ENCODE peak calls at places on chromosomes 12 and 14, in eight cellular contexts. O, Q, W, H, Y, F, D and C are unnamed samples.

GRCh38 chr12:124115496-124115895 is 142.5 kb downstream of the ZNF664 start:
- DNase-seq in O (no peak), Q (no peak), W (no peak), H (no peak), Y (no peak), F (no peak), D (no peak), C (no peak)

GRCh38 chr12:111444706-111445310 is 39.1 kb downstream of the SH2B3 start:
- DNase-seq in O (no peak), Q (peak), W (peak), H (peak), Y (no peak), F (peak), D (no peak), C (no peak)

GRCh38 chr14:99701260-99701659 is 17.2 kb downstream of the CYP46A1 start:
- DNase-seq in O (no peak), Q (no peak), W (no peak), H (no peak), Y (no peak), F (no peak), D (no peak), C (no peak)

GRCh38 chr12:66195242-66195641 is 6.2 kb downstream of the IRAK3 start:
- DNase-seq in O (no peak), Q (no peak), W (no peak), H (no peak), Y (no peak), F (no peak), D (no peak), C (no peak)

GRCh38 chr14:102086346-102086971 is 385 bp downstream of the HSP90AA1 start:
- DNase-seq in O (no peak), Q (peak), W (peak), H (peak), Y (peak), F (peak), D (peak), C (no peak)

GRCh38 chr14:58540693-58541092 is 97.1 kb upstream of the DACT1 start:
- DNase-seq in O (no peak), Q (no peak), W (no peak), H (no peak), Y (no peak), F (no peak), D (no peak), C (no peak)

GRCh38 chr14:67440513-67440912 is 28.5 kb upstream of the PLEK2 start:
- DNase-seq in O (no peak), Q (no peak), W (no peak), H (no peak), Y (no peak), F (no peak), D (no peak), C (no peak)

GRCh38 chr14:51539571-51540037 is 112.1 kb upstream of the FRMD6 start:
- DNase-seq in O (peak), Q (no peak), W (no peak), H (no peak), Y (peak), F (no peak), D (no peak), C (peak)

GRCh38 chr12:127107744-127108143 is 1159.2 kb upstream of the TMEM132C start:
- DNase-seq in O (no peak), Q (no peak), W (no peak), H (no peak), Y (peak), F (no peak), D (no peak), C (peak)

GRCh38 chr12:91582799-91583198 is 400.2 kb upstream of the DCN start:
- DNase-seq in O (no peak), Q (no peak), W (no peak), H (no peak), Y (no peak), F (no peak), D (no peak), C (no peak)

GRCh38 chr12:79706676-79707075 is 15.9 kb upstream of the PAWR start:
- DNase-seq in O (no peak), Q (no peak), W (no peak), H (no peak), Y (no peak), F (no peak), D (no peak), C (no peak)

GRCh38 chr12:107634530-107634929 is 51.1 kb upstream of the PWP1 start:
- DNase-seq in O (no peak), Q (no peak), W (no peak), H (no peak), Y (no peak), F (no peak), D (no peak), C (no peak)

GRCh38 chr12:76264617-76265016 is 83.6 kb downstream of the BBS10 start:
- DNase-seq in O (no peak), Q (no peak), W (no peak), H (no peak), Y (no peak), F (no peak), D (no peak), C (no peak)

GRCh38 chr12:152440-152839 is 61.5 kb downstream of the SLC6A12 start:
- DNase-seq in O (no peak), Q (no peak), W (no peak), H (no peak), Y (no peak), F (no peak), D (no peak), C (no peak)

GRCh38 chr12:53508534-53509199 is 1.4 kb upstream of the NPFF start:
- DNase-seq in O (no peak), Q (peak), W (peak), H (peak), Y (peak), F (peak), D (peak), C (peak)

GRCh38 chr12:62106547-62107175 is 153.5 kb upstream of the USP15 start:
- DNase-seq in O (no peak), Q (no peak), W (no peak), H (no peak), Y (no peak), F (no peak), D (no peak), C (no peak)

GRCh38 chr14:29242755-29243340 is 476.3 kb downstream of the FOXG1 start:
- DNase-seq in O (no peak), Q (no peak), W (no peak), H (no peak), Y (peak), F (no peak), D (no peak), C (peak)

GRCh38 chr12:8860165-8860961 is 37.9 kb downstream of the A2ML1 start:
- DNase-seq in O (peak), Q (no peak), W (no peak), H (peak), Y (peak), F (peak), D (no peak), C (peak)

GRCh38 chr14:24456980-24457379 is 14.4 kb upstream of the SDR39U1 start:
- DNase-seq in O (no peak), Q (no peak), W (no peak), H (no peak), Y (no peak), F (no peak), D (no peak), C (no peak)

GRCh38 chr12:16241346-16241745 is 36.1 kb downstream of the SLC15A5 start:
- DNase-seq in O (no peak), Q (no peak), W (no peak), H (no peak), Y (no peak), F (no peak), D (no peak), C (no peak)

GRCh38 chr12:49949124-49949845 is 1.3 kb upstream of the AQP2 start:
- DNase-seq in O (no peak), Q (no peak), W (no peak), H (no peak), Y (no peak), F (no peak), D (no peak), C (no peak)

GRCh38 chr12:109863961-109864712 is 16.2 kb downstream of the GLTP start:
- DNase-seq in O (no peak), Q (no peak), W (no peak), H (no peak), Y (no peak), F (no peak), D (no peak), C (no peak)

GRCh38 chr12:96234591-96235496 is 40.7 kb downstream of the ELK3 start:
- DNase-seq in O (no peak), Q (no peak), W (no peak), H (no peak), Y (no peak), F (no peak), D (no peak), C (no peak)

GRCh38 chr12:26128180-26128579 is 3.3 kb upstream of the BHLHE41 start:
- DNase-seq in O (no peak), Q (no peak), W (no peak), H (no peak), Y (no peak), F (no peak), D (no peak), C (no peak)

GRCh38 chr12:28611115-28611435 is 420.8 kb downstream of the CCDC91 start:
- DNase-seq in O (peak), Q (no peak), W (no peak), H (no peak), Y (peak), F (no peak), D (no peak), C (peak)

GRCh38 chr14:105581551-105582341 is 55.4 kb downstream of the TMEM121 start:
- DNase-seq in O (no peak), Q (no peak), W (no peak), H (no peak), Y (no peak), F (peak), D (peak), C (no peak)

GRCh38 chr12:123905319-123905925 is 67.2 kb downstream of the CCDC92 start:
- DNase-seq in O (peak), Q (peak), W (peak), H (no peak), Y (peak), F (peak), D (no peak), C (peak)

GRCh38 chr12:41924111-41924510 is 220.6 kb downstream of the GXYLT1 start:
- DNase-seq in O (no peak), Q (no peak), W (no peak), H (no peak), Y (no peak), F (no peak), D (no peak), C (no peak)

GRCh38 chr14:75906680-75907280 is 75.0 kb downstream of the TGFB3 start:
- DNase-seq in O (no peak), Q (peak), W (peak), H (no peak), Y (peak), F (peak), D (peak), C (peak)

GRCh38 chr12:125766091-125766490 is 700.9 kb downstream of the AACS start:
- DNase-seq in O (no peak), Q (no peak), W (no peak), H (no peak), Y (no peak), F (no peak), D (no peak), C (no peak)

GRCh38 chr12:1914116-1914911 is 4.1 kb downstream of the CACNA2D4 start:
- DNase-seq in O (no peak), Q (no peak), W (no peak), H (no peak), Y (no peak), F (peak), D (peak), C (no peak)